ENCODE peak calls at places on chromosome 20, in ten cellular contexts. C is posterior cingulate gyrus; X is CD8-positive, alpha-beta T cell; T is fibroblast of mammary gland; Y is non-pigmented ciliary epithelial cell; D is EH; H is left colon; V is stromal cell of bone marrow; Z is NCI-H2171; R is ELF-1. J is an unnamed sample.

GRCh38 chr20:44014807-44015732 is 100.4 kb downstream of the TOX2 start:
- DNase-seq in C (no peak), X (no peak), T (peak), Y (no peak), D (no peak), H (no peak), V (no peak), Z (no peak), R (no peak), J (no peak)

GRCh38 chr20:34546751-34547181 is 11.8 kb upstream of the MAP1LC3A start:
- DNase-seq in C (peak), X (no peak), T (no peak), Y (no peak), D (no peak), H (peak), V (no peak), Z (peak), R (no peak), J (no peak)

GRCh38 chr20:53157443-53158408 is 185.6 kb downstream of the TSHZ2 start:
- DNase-seq in C (no peak), X (peak), T (peak), Y (peak), D (peak), H (peak), V (no peak), Z (peak), R (peak), J (peak)

GRCh38 chr20:45629496-45630100 is at the start of gene WFDC10A:
- DNase-seq in C (no peak), X (no peak), T (peak), Y (no peak), D (peak), H (peak), V (peak), Z (peak), R (peak), J (no peak)

GRCh38 chr20:32957451-32957850 is 46.8 kb downstream of the SUN5 start:
- DNase-seq in C (no peak), X (no peak), T (no peak), Y (no peak), D (no peak), H (no peak), V (no peak), Z (no peak), R (no peak), J (no peak)

GRCh38 chr20:41172296-41173140 is 35.2 kb downstream of the PLCG1 start:
- DNase-seq in C (peak), X (peak), T (peak), Y (no peak), D (no peak), H (no peak), V (no peak), Z (no peak), R (no peak), J (no peak)

GRCh38 chr20:34112600-34113061 is 588 bp upstream of the EIF2S2 start:
- DNase-seq in C (no peak), X (no peak), T (peak), Y (no peak), D (peak), H (peak), V (no peak), Z (peak), R (no peak), J (no peak)

GRCh38 chr20:60295214-60295613 is 337.0 kb downstream of the CDH26 start:
- DNase-seq in C (no peak), X (no peak), T (no peak), Y (no peak), D (no peak), H (no peak), V (no peak), Z (no peak), R (no peak), J (no peak)

GRCh38 chr20:53869466-53870258 is 200.7 kb downstream of the BCAS1 start:
- DNase-seq in C (no peak), X (peak), T (peak), Y (peak), D (peak), H (peak), V (peak), Z (peak), R (peak), J (peak)

GRCh38 chr20:57627972-57628650 is 7.9 kb upstream of the ZBP1 start:
- DNase-seq in C (no peak), X (peak), T (peak), Y (no peak), D (peak), H (no peak), V (peak), Z (no peak), R (no peak), J (no peak)

J was measured in AG09319.